ENCODE peak calls at places on chromosomes 2 and 18, in five cellular contexts. L, F, J, Y and Z are unnamed samples.

GRCh38 chr2:190843874-190844699 is 36.5 kb upstream of the GLS start:
- DNase-seq in Y (no peak), F (no peak), J (no peak), L (no peak), Z (no peak)

GRCh38 chr2:226031078-226031937 is 631.8 kb downstream of the NYAP2 start:
- DNase-seq in J (peak; percentile 59), F (peak; percentile 58), L (peak; percentile 64), Y (peak; percentile 82), Z (peak; percentile 84)

GRCh38 chr2:45634223-45634622 is 17.3 kb upstream of the PRKCE start:
- DNase-seq in L (no peak), F (no peak), Y (no peak), J (no peak), Z (no peak)

GRCh38 chr18:24427484-24427883 is 1.0 kb downstream of the IMPACT start:
- DNase-seq in F (no peak), J (no peak), Y (no peak), L (no peak), Z (peak; percentile 8)

GRCh38 chr18:79511671-79512301 is 116.1 kb downstream of the NFATC1 start:
- DNase-seq in F (peak; percentile 30), J (peak; percentile 24), L (peak; percentile 47), Y (peak; percentile 61), Z (no peak)

GRCh38 chr2:82478641-82479040 is 1980.4 kb downstream of the SUCLG1 start:
- DNase-seq in L (no peak), J (no peak), F (no peak), Y (no peak), Z (no peak)

GRCh38 chr2:237154894-237155851 is 69.5 kb downstream of the COPS8 start:
- DNase-seq in J (no peak), Y (no peak), L (no peak), F (no peak), Z (no peak)

GRCh38 chr2:212595036-212595654 is 56.5 kb upstream of the ERBB4 start:
- DNase-seq in L (no peak), Y (no peak), J (no peak), F (no peak), Z (peak; percentile 19)

GRCh38 chr2:150271952-150272351 is 215.5 kb downstream of the RND3 start:
- DNase-seq in Y (no peak), F (no peak), L (no peak), J (no peak), Z (no peak)

GRCh38 chr2:66575625-66576371 is 140.9 kb downstream of the MEIS1 start:
- DNase-seq in Y (peak; percentile 56), L (peak; percentile 62), J (peak; percentile 49), F (peak; percentile 48), Z (peak; percentile 61)

GRCh38 chr2:45904931-45905642 is 253.6 kb downstream of the PRKCE start:
- DNase-seq in L (no peak), F (no peak), Y (no peak), J (no peak), Z (no peak)

GRCh38 chr18:22827216-22827615 is 105.9 kb upstream of the RBBP8 start:
- DNase-seq in Y (no peak), L (no peak), F (no peak), J (no peak), Z (no peak)

GRCh38 chr2:1606421-1607235 is 137.7 kb downstream of the PXDN start:
- DNase-seq in L (no peak), F (no peak), J (no peak), Y (no peak), Z (no peak)

GRCh38 chr18:59229681-59230443 is 9.9 kb downstream of the GRP start:
- DNase-seq in J (no peak), L (no peak), F (no peak), Y (no peak), Z (no peak)

GRCh38 chr2:44290271-44290670 is 15.0 kb downstream of the SLC3A1 start:
- DNase-seq in L (no peak), F (no peak), J (no peak), Y (no peak), Z (peak; percentile 18)

GRCh38 chr2:132627542-132627941 is 42.5 kb downstream of the LYPD1 start:
- DNase-seq in J (no peak), Y (no peak), F (no peak), L (no peak), Z (no peak)

GRCh38 chr2:219430633-219431615 is 3.7 kb upstream of the SPEG start:
- DNase-seq in J (no peak), Y (no peak), F (no peak), L (no peak), Z (peak; percentile 29)

GRCh38 chr2:74916394-74916793 is 42.0 kb upstream of the POLE4 start:
- DNase-seq in J (no peak), F (no peak), L (no peak), Y (no peak), Z (no peak)

GRCh38 chr2:217626926-217627325 is 375.9 kb downstream of the TNS1 start:
- DNase-seq in J (no peak), Y (no peak), L (no peak), F (no peak), Z (no peak)

GRCh38 chr2:102099536-102100293 is 42.8 kb upstream of the IL1R1 start:
- DNase-seq in F (no peak), L (no peak), Y (no peak), J (no peak), Z (no peak)

GRCh38 chr2:143482316-143482715 is 353.1 kb downstream of the ARHGAP15 start:
- DNase-seq in F (no peak), J (no peak), Y (no peak), L (no peak), Z (no peak)

GRCh38 chr2:55954306-55955035 is 30.9 kb upstream of the EFEMP1 start:
- DNase-seq in L (no peak), Y (no peak), J (no peak), F (no peak), Z (no peak)

GRCh38 chr18:21855432-21855831 is 114.8 kb downstream of the MIB1 start:
- DNase-seq in J (no peak), F (no peak), Y (no peak), L (no peak), Z (no peak)

GRCh38 chr2:18132697-18133096 is 254.2 kb downstream of the KCNS3 start:
- DNase-seq in Y (no peak), L (no peak), J (no peak), F (no peak), Z (no peak)

GRCh38 chr18:45540146-45540545 is 75.1 kb upstream of the SLC14A2 start:
- DNase-seq in L (no peak), Y (no peak), F (no peak), J (no peak), Z (peak; percentile 47)

GRCh38 chr2:238130111-238130695 is 8.3 kb upstream of the KLHL30 start:
- DNase-seq in J (no peak), Y (peak; percentile 44), F (no peak), L (no peak), Z (no peak)

GRCh38 chr18:37264956-37265355 is 300.6 kb downstream of the CELF4 start:
- DNase-seq in Y (no peak), F (no peak), L (no peak), J (no peak), Z (no peak)

GRCh38 chr18:37261988-37262387 is 303.6 kb downstream of the CELF4 start:
- DNase-seq in F (no peak), Y (peak; percentile 20), L (peak; percentile 23), J (no peak), Z (no peak)

GRCh38 chr18:37270046-37270665 is 295.4 kb downstream of the CELF4 start:
- DNase-seq in F (no peak), L (no peak), J (no peak), Y (peak; percentile 44), Z (peak; percentile 85)

GRCh38 chr18:37265382-37265781 is 300.2 kb downstream of the CELF4 start:
- DNase-seq in L (no peak), F (no peak), J (no peak), Y (peak; percentile 14), Z (no peak)

GRCh38 chr18:37266290-37266689 is 299.3 kb downstream of the CELF4 start:
- DNase-seq in Y (no peak), F (no peak), L (no peak), J (no peak), Z (peak; percentile 67)
- TF ChIP-seq CTCF in Y (no peak), F (no peak), L (no peak), J (no peak), Z (peak; percentile 46)

GRCh38 chr18:72692595-72692994 is 148.5 kb upstream of the CBLN2 start:
- DNase-seq in Y (no peak), F (no peak), J (no peak), L (no peak), Z (no peak)
- H3K4me3 ChIP-seq in Y (no peak overlapping the region), F (no peak overlapping the region), J (no peak overlapping the region), L (no peak overlapping the region), Z (peak overlapping the region; percentile 16)

GRCh38 chr2:172436889-172437288 is 9.5 kb downstream of the ITGA6 start:
- DNase-seq in L (no peak), J (no peak), Y (no peak), F (no peak), Z (no peak)

GRCh38 chr2:172437419-172438063 is 10.2 kb downstream of the ITGA6 start:
- DNase-seq in Y (no peak), L (no peak), J (no peak), F (no peak), Z (no peak)

GRCh38 chr2:172438741-172439508 is 11.5 kb downstream of the ITGA6 start:
- DNase-seq in L (peak; percentile 70), F (no peak), J (no peak), Y (no peak), Z (no peak)

GRCh38 chr2:172439509-172439860 is 12.1 kb downstream of the ITGA6 start:
- DNase-seq in L (no peak), Y (no peak), J (no peak), F (no peak), Z (no peak)

DNA sequence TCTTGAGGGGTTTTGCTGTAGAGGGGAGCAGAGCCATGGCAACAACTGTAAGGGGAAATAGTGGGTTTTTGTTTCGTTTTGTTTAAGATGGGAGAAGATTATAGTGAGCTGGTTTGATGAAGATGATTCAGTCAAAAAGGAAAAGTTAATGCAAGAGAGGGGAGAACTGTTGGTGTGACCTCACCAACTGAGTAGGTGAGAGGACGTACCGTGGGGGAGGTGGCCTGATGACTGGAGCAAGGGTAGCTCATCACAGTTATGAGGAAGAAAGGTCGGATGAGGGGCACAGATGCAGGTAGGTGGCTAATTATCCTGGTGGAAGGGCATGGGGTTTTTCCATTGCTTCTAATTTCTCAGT is 10.7 kb downstream of the ITGA6 start:
- DNase-seq in L (no peak), Y (no peak), F (no peak), J (no peak), Z (no peak)
- H3K4me1 ChIP-seq in L (peaks cover 95% of the 10 kb centered on the region), Y (peaks cover 87% of the 10 kb centered on the region), F (no peaks in the 10 kb centered on the region), J (no peaks in the 10 kb centered on the region), Z (peaks cover 99% of the 10 kb centered on the region)

DNA sequence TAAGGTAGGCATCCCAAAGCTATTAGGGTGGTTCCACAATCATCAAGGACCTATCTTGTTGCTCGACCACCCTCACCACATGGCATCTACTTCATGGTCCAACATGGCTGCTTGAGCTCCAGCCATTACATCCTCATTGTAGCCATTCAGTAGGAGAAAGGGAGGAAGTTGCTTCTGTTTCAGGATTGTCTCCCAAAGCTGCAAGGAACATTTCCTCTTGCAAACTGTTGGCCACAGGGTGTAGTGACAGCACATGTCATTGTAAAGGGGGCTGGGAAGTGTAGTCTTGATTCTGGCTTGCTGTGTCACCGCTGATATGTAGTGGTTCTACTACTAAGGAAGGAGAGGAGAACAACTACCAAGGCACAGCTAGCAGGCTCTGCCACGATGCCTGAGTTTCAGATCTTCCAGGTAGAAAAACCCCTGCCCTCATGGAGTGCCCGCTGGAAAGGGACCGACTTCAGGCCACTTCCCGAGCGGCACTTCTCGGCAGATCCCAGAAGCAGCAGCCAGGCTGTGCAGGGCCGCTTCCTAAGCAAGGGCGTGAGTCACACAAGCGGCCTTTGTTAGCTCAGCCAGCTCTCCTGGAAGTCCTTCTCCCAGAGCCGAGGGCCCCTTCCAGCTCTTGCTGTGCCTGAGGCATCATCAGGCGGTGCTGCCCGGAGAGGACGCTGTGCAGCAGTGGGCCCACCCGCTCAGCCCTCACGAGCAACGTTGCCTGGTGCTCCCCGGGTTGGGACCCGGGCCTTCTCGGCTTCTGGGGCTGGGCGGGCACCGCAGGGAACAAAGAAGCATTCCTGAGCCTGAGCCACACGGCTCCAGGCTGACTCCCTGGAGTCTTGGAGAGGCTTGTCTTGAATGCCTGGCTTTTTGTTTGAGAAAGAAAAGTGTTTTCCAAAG is 58.2 kb downstream of the HS6ST1 start:
- DNase-seq in Y (no peak), L (peak; percentile 75), J (no peak), F (no peak), Z (peak; percentile 79)
- TF ChIP-seq CTCF in Y (no peak), L (no peak), J (no peak), F (no peak), Z (no peak)